ENCODE peak calls at places on chromosomes 3 and 15, in eight cellular contexts. One of them, this sample, is unnamed.
A peak's percentile ranks its signal among the peaks of the same experiment; 100 is the strongest.

GRCh38 chr3:151901946-151902285 is 28.5 kb downstream of the SUCNR1 start:
- DNase-seq in activated T-helper 1 cell treated with Interleukin-2 at 50 U/mL for 16 hours: no peak
- DNase-seq in activated CD8-positive, alpha-beta memory T cell treated with anti-CD3 and anti-CD28 coated beads for 48 hours: no peak
- DNase-seq in astrocyte of the spinal cord: no peak
- DNase-seq in M059J: no peak
- DNase-seq in cardiac fibroblast: no peak
- DNase-seq in neural crest cell: no peak
- DNase-seq in head of caudate nucleus: no peak
- DNase-seq in this sample: no peak

GRCh38 chr15:44219073-44219472 is 24.0 kb upstream of the FRMD5 start:
- DNase-seq in activated T-helper 1 cell treated with Interleukin-2 at 50 U/mL for 16 hours: no peak
- DNase-seq in activated CD8-positive, alpha-beta memory T cell treated with anti-CD3 and anti-CD28 coated beads for 48 hours: no peak
- DNase-seq in astrocyte of the spinal cord: no peak
- DNase-seq in M059J: no peak
- DNase-seq in cardiac fibroblast: no peak
- DNase-seq in neural crest cell: no peak
- DNase-seq in head of caudate nucleus: no peak
- DNase-seq in this sample: no peak

GRCh38 chr15:81939604-81940440 is 106.0 kb downstream of the MEX3B start:
- DNase-seq in activated T-helper 1 cell treated with Interleukin-2 at 50 U/mL for 16 hours: no peak
- DNase-seq in activated CD8-positive, alpha-beta memory T cell treated with anti-CD3 and anti-CD28 coated beads for 48 hours: no peak
- DNase-seq in astrocyte of the spinal cord: peak; percentile 56
- DNase-seq in M059J: no peak
- DNase-seq in cardiac fibroblast: peak; percentile 84
- DNase-seq in neural crest cell: peak; percentile 36
- DNase-seq in head of caudate nucleus: no peak
- DNase-seq in this sample: peak; percentile 54

GRCh38 chr3:53161820-53162671 is 1.0 kb downstream of the PRKCD start:
- DNase-seq in activated T-helper 1 cell treated with Interleukin-2 at 50 U/mL for 16 hours: peak; percentile 13
- DNase-seq in activated CD8-positive, alpha-beta memory T cell treated with anti-CD3 and anti-CD28 coated beads for 48 hours: no peak
- DNase-seq in astrocyte of the spinal cord: peak; percentile 11
- DNase-seq in M059J: no peak
- DNase-seq in cardiac fibroblast: peak; percentile 37
- DNase-seq in neural crest cell: peak; percentile 23
- DNase-seq in head of caudate nucleus: peak; percentile 52
- DNase-seq in this sample: peak; percentile 26

GRCh38 chr3:163924600-163924999 is 1153.7 kb downstream of the SI start:
- DNase-seq in activated T-helper 1 cell treated with Interleukin-2 at 50 U/mL for 16 hours: no peak
- DNase-seq in activated CD8-positive, alpha-beta memory T cell treated with anti-CD3 and anti-CD28 coated beads for 48 hours: no peak
- DNase-seq in astrocyte of the spinal cord: no peak
- DNase-seq in M059J: no peak
- DNase-seq in cardiac fibroblast: no peak
- DNase-seq in neural crest cell: no peak
- DNase-seq in head of caudate nucleus: no peak
- DNase-seq in this sample: no peak

GRCh38 chr15:75902129-75902557 is 1.5 kb upstream of the FBXO22 start:
- DNase-seq in activated T-helper 1 cell treated with Interleukin-2 at 50 U/mL for 16 hours: no peak
- DNase-seq in activated CD8-positive, alpha-beta memory T cell treated with anti-CD3 and anti-CD28 coated beads for 48 hours: no peak
- DNase-seq in astrocyte of the spinal cord: no peak
- DNase-seq in M059J: no peak
- DNase-seq in cardiac fibroblast: no peak
- DNase-seq in neural crest cell: no peak
- DNase-seq in head of caudate nucleus: no peak
- DNase-seq in this sample: no peak

GRCh38 chr15:26972636-26973035 is 1.7 kb downstream of the GABRG3 start:
- DNase-seq in activated T-helper 1 cell treated with Interleukin-2 at 50 U/mL for 16 hours: no peak
- DNase-seq in activated CD8-positive, alpha-beta memory T cell treated with anti-CD3 and anti-CD28 coated beads for 48 hours: no peak
- DNase-seq in astrocyte of the spinal cord: no peak
- DNase-seq in M059J: no peak
- DNase-seq in cardiac fibroblast: no peak
- DNase-seq in neural crest cell: no peak
- DNase-seq in head of caudate nucleus: no peak
- DNase-seq in this sample: no peak

GRCh38 chr15:63856711-63857458 is 23.1 kb upstream of the HERC1 start:
- DNase-seq in activated T-helper 1 cell treated with Interleukin-2 at 50 U/mL for 16 hours: no peak
- DNase-seq in activated CD8-positive, alpha-beta memory T cell treated with anti-CD3 and anti-CD28 coated beads for 48 hours: no peak
- DNase-seq in astrocyte of the spinal cord: peak; percentile 36
- DNase-seq in M059J: peak; percentile 75
- DNase-seq in cardiac fibroblast: peak; percentile 78
- DNase-seq in neural crest cell: no peak
- DNase-seq in head of caudate nucleus: no peak
- DNase-seq in this sample: peak; percentile 82

GRCh38 chr15:79004336-79004735 is 59.5 kb upstream of the CTSH start:
- DNase-seq in activated T-helper 1 cell treated with Interleukin-2 at 50 U/mL for 16 hours: no peak
- DNase-seq in activated CD8-positive, alpha-beta memory T cell treated with anti-CD3 and anti-CD28 coated beads for 48 hours: no peak
- DNase-seq in astrocyte of the spinal cord: peak; percentile 30
- DNase-seq in M059J: peak; percentile 88
- DNase-seq in cardiac fibroblast: peak; percentile 64
- DNase-seq in neural crest cell: no peak
- DNase-seq in head of caudate nucleus: no peak
- DNase-seq in this sample: peak; percentile 95

GRCh38 chr3:17195856-17196604 is 311.3 kb downstream of the PLCL2 start:
- DNase-seq in activated T-helper 1 cell treated with Interleukin-2 at 50 U/mL for 16 hours: no peak
- DNase-seq in activated CD8-positive, alpha-beta memory T cell treated with anti-CD3 and anti-CD28 coated beads for 48 hours: no peak
- DNase-seq in astrocyte of the spinal cord: peak; percentile 18
- DNase-seq in M059J: no peak
- DNase-seq in cardiac fibroblast: peak; percentile 58
- DNase-seq in neural crest cell: no peak
- DNase-seq in head of caudate nucleus: no peak
- DNase-seq in this sample: no peak

GRCh38 chr3:55723653-55724406 is 236.7 kb upstream of the WNT5A start:
- DNase-seq in activated T-helper 1 cell treated with Interleukin-2 at 50 U/mL for 16 hours: no peak
- DNase-seq in activated CD8-positive, alpha-beta memory T cell treated with anti-CD3 and anti-CD28 coated beads for 48 hours: no peak
- DNase-seq in astrocyte of the spinal cord: no peak
- DNase-seq in M059J: no peak
- DNase-seq in cardiac fibroblast: no peak
- DNase-seq in neural crest cell: peak; percentile 35
- DNase-seq in head of caudate nucleus: no peak
- DNase-seq in this sample: peak; percentile 36

GRCh38 chr15:36469567-36469966 is 109.9 kb upstream of the CDIN1 start:
- DNase-seq in activated T-helper 1 cell treated with Interleukin-2 at 50 U/mL for 16 hours: no peak
- DNase-seq in activated CD8-positive, alpha-beta memory T cell treated with anti-CD3 and anti-CD28 coated beads for 48 hours: no peak
- DNase-seq in astrocyte of the spinal cord: peak; percentile 63
- DNase-seq in M059J: peak; percentile 41
- DNase-seq in cardiac fibroblast: peak; percentile 35
- DNase-seq in neural crest cell: no peak
- DNase-seq in head of caudate nucleus: no peak
- DNase-seq in this sample: peak; percentile 57

GRCh38 chr3:38137615-38138346 is 680 bp upstream of the MYD88 start:
- DNase-seq in activated T-helper 1 cell treated with Interleukin-2 at 50 U/mL for 16 hours: no peak
- DNase-seq in activated CD8-positive, alpha-beta memory T cell treated with anti-CD3 and anti-CD28 coated beads for 48 hours: no peak
- DNase-seq in astrocyte of the spinal cord: no peak
- DNase-seq in M059J: no peak
- DNase-seq in cardiac fibroblast: no peak
- DNase-seq in neural crest cell: peak; percentile 12
- DNase-seq in head of caudate nucleus: peak; percentile 37
- DNase-seq in this sample: no peak

GRCh38 chr3:194007598-194008337 is 128.2 kb upstream of the HES1 start:
- DNase-seq in activated T-helper 1 cell treated with Interleukin-2 at 50 U/mL for 16 hours: no peak
- DNase-seq in activated CD8-positive, alpha-beta memory T cell treated with anti-CD3 and anti-CD28 coated beads for 48 hours: no peak
- DNase-seq in astrocyte of the spinal cord: no peak
- DNase-seq in M059J: no peak
- DNase-seq in cardiac fibroblast: no peak
- DNase-seq in neural crest cell: no peak
- DNase-seq in head of caudate nucleus: no peak
- DNase-seq in this sample: no peak

GRCh38 chr15:89673162-89673506 is 6.0 kb downstream of the PLIN1 start:
- DNase-seq in activated T-helper 1 cell treated with Interleukin-2 at 50 U/mL for 16 hours: no peak
- DNase-seq in activated CD8-positive, alpha-beta memory T cell treated with anti-CD3 and anti-CD28 coated beads for 48 hours: no peak
- DNase-seq in astrocyte of the spinal cord: no peak
- DNase-seq in M059J: no peak
- DNase-seq in cardiac fibroblast: peak; percentile 24
- DNase-seq in neural crest cell: peak; percentile 44
- DNase-seq in head of caudate nucleus: no peak
- DNase-seq in this sample: peak; percentile 24

GRCh38 chr3:179681492-179682263 is 28.8 kb downstream of the USP13 start:
- DNase-seq in activated T-helper 1 cell treated with Interleukin-2 at 50 U/mL for 16 hours: no peak
- DNase-seq in activated CD8-positive, alpha-beta memory T cell treated with anti-CD3 and anti-CD28 coated beads for 48 hours: no peak
- DNase-seq in astrocyte of the spinal cord: no peak
- DNase-seq in M059J: no peak
- DNase-seq in cardiac fibroblast: peak; percentile 42
- DNase-seq in neural crest cell: no peak
- DNase-seq in head of caudate nucleus: no peak
- DNase-seq in this sample: no peak

GRCh38 chr3:48024401-48024800 is 8.2 kb upstream of the MAP4 start:
- DNase-seq in activated T-helper 1 cell treated with Interleukin-2 at 50 U/mL for 16 hours: no peak
- DNase-seq in activated CD8-positive, alpha-beta memory T cell treated with anti-CD3 and anti-CD28 coated beads for 48 hours: no peak
- DNase-seq in astrocyte of the spinal cord: no peak
- DNase-seq in M059J: no peak
- DNase-seq in cardiac fibroblast: no peak
- DNase-seq in neural crest cell: no peak
- DNase-seq in head of caudate nucleus: no peak
- DNase-seq in this sample: peak; percentile 38

GRCh38 chr3:78907367-78907766 is 860.4 kb downstream of the ROBO1 start:
- DNase-seq in activated T-helper 1 cell treated with Interleukin-2 at 50 U/mL for 16 hours: no peak
- DNase-seq in activated CD8-positive, alpha-beta memory T cell treated with anti-CD3 and anti-CD28 coated beads for 48 hours: no peak
- DNase-seq in astrocyte of the spinal cord: no peak
- DNase-seq in M059J: peak; percentile 14
- DNase-seq in cardiac fibroblast: peak; percentile 71
- DNase-seq in neural crest cell: no peak
- DNase-seq in head of caudate nucleus: no peak
- DNase-seq in this sample: peak; percentile 54

GRCh38 chr15:84598250-84598649 is 2.6 kb upstream of the ZSCAN2 start:
- DNase-seq in activated T-helper 1 cell treated with Interleukin-2 at 50 U/mL for 16 hours: no peak
- DNase-seq in activated CD8-positive, alpha-beta memory T cell treated with anti-CD3 and anti-CD28 coated beads for 48 hours: no peak
- DNase-seq in astrocyte of the spinal cord: no peak
- DNase-seq in M059J: peak; percentile 14
- DNase-seq in cardiac fibroblast: peak; percentile 19
- DNase-seq in neural crest cell: no peak
- DNase-seq in head of caudate nucleus: no peak
- DNase-seq in this sample: peak; percentile 71

GRCh38 chr15:98976500-98976899 is 31.1 kb downstream of the PGPEP1L start:
- DNase-seq in activated T-helper 1 cell treated with Interleukin-2 at 50 U/mL for 16 hours: no peak
- DNase-seq in activated CD8-positive, alpha-beta memory T cell treated with anti-CD3 and anti-CD28 coated beads for 48 hours: no peak
- DNase-seq in astrocyte of the spinal cord: no peak
- DNase-seq in M059J: no peak
- DNase-seq in cardiac fibroblast: no peak
- DNase-seq in neural crest cell: no peak
- DNase-seq in head of caudate nucleus: no peak
- DNase-seq in this sample: no peak

GRCh38 chr3:56899851-56900250 is 98.1 kb upstream of the ARHGEF3 start:
- DNase-seq in activated T-helper 1 cell treated with Interleukin-2 at 50 U/mL for 16 hours: no peak
- DNase-seq in activated CD8-positive, alpha-beta memory T cell treated with anti-CD3 and anti-CD28 coated beads for 48 hours: no peak
- DNase-seq in astrocyte of the spinal cord: no peak
- DNase-seq in M059J: no peak
- DNase-seq in cardiac fibroblast: no peak
- DNase-seq in neural crest cell: no peak
- DNase-seq in head of caudate nucleus: no peak
- DNase-seq in this sample: no peak

GRCh38 chr15:45026646-45027045 is 3.7 kb downstream of the SORD start:
- DNase-seq in activated T-helper 1 cell treated with Interleukin-2 at 50 U/mL for 16 hours: no peak
- DNase-seq in activated CD8-positive, alpha-beta memory T cell treated with anti-CD3 and anti-CD28 coated beads for 48 hours: no peak
- DNase-seq in astrocyte of the spinal cord: no peak
- DNase-seq in M059J: no peak
- DNase-seq in cardiac fibroblast: no peak
- DNase-seq in neural crest cell: no peak
- DNase-seq in head of caudate nucleus: no peak
- DNase-seq in this sample: peak; percentile 13

GRCh38 chr3:25907081-25907480 is 117.2 kb downstream of the OXSM start:
- DNase-seq in activated T-helper 1 cell treated with Interleukin-2 at 50 U/mL for 16 hours: no peak
- DNase-seq in activated CD8-positive, alpha-beta memory T cell treated with anti-CD3 and anti-CD28 coated beads for 48 hours: no peak
- DNase-seq in astrocyte of the spinal cord: no peak
- DNase-seq in M059J: no peak
- DNase-seq in cardiac fibroblast: no peak
- DNase-seq in neural crest cell: no peak
- DNase-seq in head of caudate nucleus: no peak
- DNase-seq in this sample: no peak

GRCh38 chr3:45180051-45180450 is 33.9 kb upstream of the CDCP1 start:
- DNase-seq in activated T-helper 1 cell treated with Interleukin-2 at 50 U/mL for 16 hours: no peak
- DNase-seq in activated CD8-positive, alpha-beta memory T cell treated with anti-CD3 and anti-CD28 coated beads for 48 hours: no peak
- DNase-seq in astrocyte of the spinal cord: peak; percentile 56
- DNase-seq in M059J: peak; percentile 78
- DNase-seq in cardiac fibroblast: peak; percentile 63
- DNase-seq in neural crest cell: no peak
- DNase-seq in head of caudate nucleus: no peak
- DNase-seq in this sample: peak; percentile 75

GRCh38 chr3:188510366-188510765 is 356.4 kb downstream of the LPP start:
- DNase-seq in activated T-helper 1 cell treated with Interleukin-2 at 50 U/mL for 16 hours: no peak
- DNase-seq in activated CD8-positive, alpha-beta memory T cell treated with anti-CD3 and anti-CD28 coated beads for 48 hours: no peak
- DNase-seq in astrocyte of the spinal cord: peak; percentile 87
- DNase-seq in M059J: peak; percentile 80
- DNase-seq in cardiac fibroblast: peak; percentile 70
- DNase-seq in neural crest cell: no peak
- DNase-seq in head of caudate nucleus: no peak
- DNase-seq in this sample: peak; percentile 73